ENCODE peak calls at places on chromosome 20, in four cellular contexts. X is right atrium auricular region, O is psoas muscle, J is brain microvascular endothelial cell. N is an unnamed sample.

GRCh38 chr20:50294164-50295088 is 103.8 kb downstream of the CEBPB start:
- DNase-seq in X (no peak), O (peak; percentile 59), J (no peak), N (no peak)

GRCh38 chr20:12159266-12159665 is 241.6 kb downstream of the BTBD3 start:
- DNase-seq in X (no peak), O (no peak), J (no peak), N (no peak)

GRCh38 chr20:1392693-1393506 is at the start of gene FKBP1A:
- DNase-seq in X (peak; percentile 90), O (peak; percentile 97), J (peak; percentile 69), N (peak; percentile 95)

GRCh38 chr20:8667306-8667705 is 401.6 kb upstream of the PLCB4 start:
- DNase-seq in X (peak; percentile 77), O (peak; percentile 62), J (no peak), N (no peak)

GRCh38 chr20:59204201-59204894 is 40.7 kb downstream of the ZNF831 start:
- DNase-seq in X (peak; percentile 50), O (no peak), J (no peak), N (peak; percentile 81)

GRCh38 chr20:62590301-62591121 is 51.8 kb upstream of the SLCO4A1 start:
- DNase-seq in X (no peak), O (peak; percentile 73), J (peak; percentile 17), N (no peak)

GRCh38 chr20:6074145-6074561 is 20.3 kb upstream of the LRRN4 start:
- DNase-seq in X (no peak), O (no peak), J (no peak), N (no peak)

GRCh38 chr20:41540459-41540858 is 77.7 kb downstream of the CHD6 start:
- DNase-seq in X (no peak), O (no peak), J (no peak), N (no peak)

GRCh38 chr20:32470025-32470861 is 112.1 kb downstream of the ASXL1 start:
- DNase-seq in X (peak; percentile 72), O (peak; percentile 74), J (peak; percentile 82), N (no peak)

GRCh38 chr20:1371830-1372539 is 20.9 kb downstream of the FKBP1A start:
- DNase-seq in X (no peak), O (no peak), J (no peak), N (no peak)

GRCh38 chr20:63829943-63830820 is 882 bp downstream of the ZBTB46 start:
- DNase-seq in X (no peak), O (no peak), J (peak; percentile 12), N (no peak)

GRCh38 chr20:37943501-37944455 is 40.9 kb downstream of the VSTM2L start:
- DNase-seq in X (peak; percentile 38), O (no peak), J (no peak), N (peak; percentile 74)

GRCh38 chr20:38806855-38807655 is 1.6 kb downstream of the PPP1R16B start:
- DNase-seq in X (no peak), O (no peak), J (no peak), N (no peak)

GRCh38 chr20:58416832-58417231 is 27.8 kb downstream of the VAPB start:
- DNase-seq in X (no peak), O (no peak), J (no peak), N (no peak)

GRCh38 chr20:1933465-1933870 is 38.3 kb downstream of the SIRPA start:
- DNase-seq in X (peak; percentile 87), O (peak; percentile 68), J (no peak), N (no peak)

GRCh38 chr20:5168582-5169396 is 42.0 kb downstream of the CDS2 start:
- DNase-seq in X (no peak), O (no peak), J (no peak), N (no peak)

GRCh38 chr20:37315293-37316110 is 26.0 kb downstream of the MANBAL start:
- DNase-seq in X (peak; percentile 88), O (peak; percentile 83), J (peak; percentile 88), N (no peak)

GRCh38 chr20:63739129-63740069 is at the start of gene SLC2A4RG:
- DNase-seq in X (no peak), O (peak; percentile 91), J (no peak), N (peak; percentile 90)

GRCh38 chr20:56504373-56505005 is 20.1 kb upstream of the FAM209A start:
- DNase-seq in X (no peak), O (no peak), J (no peak), N (no peak)
- TF ChIP-seq CTCF in X (peak; percentile 20), O (no peak), J (peak; percentile 78), N (peak; percentile 49)

GRCh38 chr20:51363378-51363777 is 179.1 kb downstream of the NFATC2 start:
- DNase-seq in X (no peak), O (no peak), J (no peak), N (no peak)

GRCh38 chr20:51365670-51366069 is 176.8 kb downstream of the NFATC2 start:
- DNase-seq in X (no peak), O (no peak), J (peak; percentile 91), N (no peak)

GRCh38 chr20:51363813-51364212 is 178.7 kb downstream of the NFATC2 start:
- DNase-seq in X (no peak), O (no peak), J (no peak), N (no peak)

GRCh38 chr20:51368461-51369211 is 173.9 kb downstream of the NFATC2 start:
- DNase-seq in X (no peak), O (no peak), J (no peak), N (no peak)

DNA sequence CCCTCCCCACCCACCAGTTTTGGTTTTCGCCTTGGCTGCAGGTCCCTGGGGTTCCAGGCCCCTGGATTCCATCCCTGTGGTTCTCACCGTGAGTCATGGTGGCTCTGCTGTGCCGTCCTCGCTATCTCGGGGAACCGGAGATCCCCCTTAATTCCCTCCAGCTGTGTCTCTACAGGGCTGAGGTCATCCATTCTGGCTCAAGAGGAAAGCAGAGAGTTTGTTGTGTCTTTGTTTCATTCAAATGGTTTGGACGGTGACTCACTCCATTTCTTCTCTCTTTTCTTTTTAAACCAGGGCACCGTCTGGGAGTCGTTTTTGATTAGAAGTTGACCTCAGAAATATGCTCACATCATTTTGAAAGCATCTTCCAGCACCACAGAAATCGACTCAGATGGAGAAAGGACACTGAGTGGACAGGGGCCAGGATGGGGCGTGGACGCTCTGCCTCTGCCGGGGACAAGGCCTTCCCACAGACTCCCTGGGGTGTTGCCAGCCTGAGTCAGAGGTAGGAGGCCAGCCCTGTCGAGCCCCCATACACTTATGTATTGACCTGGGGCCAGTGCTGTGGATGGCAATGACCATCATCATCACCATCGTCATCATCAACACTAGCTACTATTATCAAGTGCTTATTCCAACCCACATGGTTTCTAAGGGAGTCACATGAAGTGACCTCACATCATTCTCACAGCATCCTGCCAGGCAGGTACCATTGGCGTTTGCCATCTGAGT is 176.2 kb downstream of the NFATC2 start:
- DNase-seq in X (peak; percentile 93), O (peak; percentile 85), J (peak; percentile 100), N (peak; percentile 87)
- TF ChIP-seq CTCF in X (no peak), O (no peak), J (no peak), N (no peak)

GRCh38 chr20:53677447-53678314 is 84.0 kb upstream of the ZNF217 start:
- DNase-seq in X (no peak), O (no peak), J (no peak), N (no peak)
- TF ChIP-seq CTCF in X (no peak), O (no peak), J (no peak), N (no peak)

DNA sequence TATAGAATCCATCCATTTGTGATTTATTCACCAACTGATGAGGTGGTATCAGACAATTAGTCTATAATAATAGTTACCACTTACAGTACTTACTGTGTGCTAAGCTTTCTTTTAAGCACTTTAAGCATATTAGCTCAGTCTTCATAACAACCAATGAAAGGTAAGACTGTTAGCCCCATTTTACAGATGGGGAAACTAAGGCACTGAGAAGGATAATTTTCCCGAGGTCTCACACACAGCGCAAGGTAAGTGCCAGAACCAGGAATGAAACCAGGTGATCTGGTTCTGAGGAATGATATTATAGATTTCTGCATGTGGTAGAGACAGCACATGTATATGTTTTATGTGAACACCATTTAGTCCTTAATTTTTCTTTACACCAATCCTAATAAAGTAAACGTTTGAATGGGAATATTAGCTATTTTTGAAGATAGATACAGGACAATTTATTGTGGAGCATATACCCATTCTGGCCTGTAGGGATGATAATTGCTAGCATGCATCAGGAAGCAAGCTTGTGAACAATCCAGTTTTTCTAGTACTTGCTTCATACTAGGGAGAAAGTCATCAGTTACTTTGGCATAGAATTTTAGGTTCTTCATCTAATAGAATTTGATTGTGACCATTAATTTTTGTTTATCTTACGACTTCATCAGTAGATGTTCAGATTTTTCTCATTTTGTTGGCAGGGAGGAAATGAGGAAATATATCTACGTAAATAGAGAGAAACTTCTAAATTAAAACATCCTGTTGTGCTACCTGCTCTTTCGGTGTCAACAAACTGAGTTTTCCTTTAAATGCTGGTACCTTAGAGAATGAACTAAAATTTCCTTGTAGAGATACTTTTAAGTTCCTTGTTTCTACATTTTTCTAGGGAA is 3.0 kb downstream of the YWHAB start:
- DNase-seq in X (no peak), O (no peak), J (no peak), N (no peak)
- TF ChIP-seq CTCF in X (peak; percentile 27), O (peak; percentile 11), J (peak; percentile 35), N (peak; percentile 39)

DNA sequence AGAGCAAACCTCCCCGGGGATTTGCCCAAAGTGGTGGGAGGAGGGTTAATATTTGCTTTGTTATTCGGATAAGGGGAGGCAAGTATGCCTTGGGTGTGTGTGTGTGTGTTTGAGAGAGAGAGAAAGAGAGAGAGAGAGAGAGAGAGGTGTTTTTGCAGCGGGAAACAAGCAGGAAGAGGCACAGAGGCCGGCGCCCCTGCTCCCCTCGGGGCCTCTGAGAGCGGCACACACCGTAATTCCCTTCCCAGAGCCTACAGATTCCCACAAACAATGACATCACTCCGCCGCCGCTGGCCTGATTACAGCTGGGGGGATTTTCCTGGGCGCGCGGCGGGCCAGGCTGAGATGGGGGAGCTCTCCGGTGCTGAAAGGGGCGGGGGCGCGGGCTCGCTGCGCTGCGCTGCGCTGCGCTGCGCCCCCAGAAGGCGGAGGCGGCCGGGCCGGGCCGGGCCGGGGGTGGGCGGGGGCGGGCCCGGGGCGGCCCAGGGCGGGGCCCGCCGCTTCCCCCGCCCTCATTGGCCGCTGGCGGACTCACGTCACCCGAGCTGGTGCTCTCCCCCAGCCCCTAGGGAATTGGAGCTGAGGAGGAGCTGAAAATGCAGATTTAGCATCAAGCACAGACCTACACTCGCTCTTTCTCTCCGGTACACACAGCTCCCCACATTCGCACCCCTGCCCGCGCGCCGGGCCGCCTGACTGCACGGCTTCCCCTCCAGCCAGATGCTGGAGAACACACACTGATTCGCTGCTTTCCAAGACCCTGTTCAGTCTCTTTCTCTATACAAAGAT is at the start of gene PCSK2:
- DNase-seq in X (no peak), O (peak; percentile 52), J (peak; percentile 24), N (no peak)
- TF ChIP-seq CTCF in X (no peak), O (no peak), J (no peak), N (no peak)

DNA sequence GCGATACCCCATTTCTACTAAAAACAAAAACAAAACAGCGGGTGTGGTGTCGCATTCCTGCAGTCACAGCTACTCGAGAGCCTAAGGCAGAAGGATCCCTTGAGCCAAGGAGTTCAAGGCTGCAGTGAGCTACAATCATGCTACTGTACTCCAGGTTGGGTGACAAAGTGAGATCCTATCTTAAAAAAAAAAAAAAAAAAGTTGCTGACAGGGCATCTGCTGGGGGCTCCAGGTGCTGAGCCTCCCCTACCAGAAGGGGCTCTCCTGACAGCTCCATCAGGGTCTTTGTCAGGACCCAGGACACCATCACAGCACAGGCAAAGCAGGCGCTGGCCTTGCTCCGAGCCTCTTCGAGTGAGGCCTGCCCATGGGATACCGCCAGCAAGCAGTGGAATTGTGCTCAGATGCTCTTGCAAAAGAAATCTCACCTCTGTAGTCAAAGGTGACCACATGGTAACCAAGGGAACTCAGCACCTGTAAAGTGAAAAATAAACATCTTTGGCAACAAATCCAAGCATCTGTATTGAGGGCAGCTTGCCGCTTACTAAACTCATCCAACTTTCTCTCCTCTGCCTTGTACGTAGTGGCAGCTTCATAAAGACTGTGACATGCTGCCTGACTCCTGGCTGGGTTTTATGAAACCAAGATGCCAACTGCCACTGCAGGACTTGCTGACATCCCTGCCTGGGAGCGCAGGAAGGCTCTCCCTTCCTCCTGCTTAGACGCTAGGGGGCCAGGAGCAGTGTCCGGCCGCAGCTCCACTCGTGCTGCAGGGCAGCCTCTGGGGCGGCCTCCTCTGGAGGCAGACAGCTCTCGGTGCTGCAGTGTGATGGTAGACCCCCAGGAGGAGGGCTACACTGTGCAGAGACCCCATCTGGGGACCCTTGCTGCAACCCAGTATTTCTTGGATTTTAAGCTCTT is 66.9 kb downstream of the PYGB start:
- DNase-seq in X (no peak), O (no peak), J (no peak), N (no peak)
- TF ChIP-seq CTCF in X (no peak), O (no peak), J (peak; percentile 53), N (peak; percentile 20)